ENCODE peak calls at places on chromosomes 7 and 10, in nine cellular contexts. G is fibroblast of lung; N is amygdala; P is type B pancreatic cell; X is mammary epithelial cell; K is fibroblast of pulmonary artery; I is stimulated activated CD8-positive, alpha-beta memory T cell treated with anti-CD3 and anti-CD28 coated beads, Interleukin-12 subunit alpha, Interleukin-12 subunit beta, amount 100 ng/mL, for 1 hour; W is renal cortical epithelial cell; J is cardiac muscle cell. V is an unnamed sample.

GRCh38 chr7:29270579-29270978 is 76.0 kb downstream of the CHN2 start:
- DNase-seq in G (peak), N (no peak), P (no peak), X (no peak), K (peak), I (no peak), W (no peak), J (peak), V (peak)

GRCh38 chr10:77678146-77678545 is 40.5 kb upstream of the KCNMA1 start:
- DNase-seq in G (no peak), N (no peak), P (no peak), X (no peak), K (no peak), I (no peak), W (no peak), J (no peak), V (no peak)

GRCh38 chr10:44995914-44996633 is 4.6 kb upstream of the ZNF22 start:
- DNase-seq in G (no peak), N (no peak), P (no peak), X (no peak), K (peak), I (no peak), W (peak), J (peak), V (peak)

GRCh38 chr7:33946094-33946699 is 40.9 kb downstream of the BMPER start:
- DNase-seq in G (no peak), N (no peak), P (no peak), X (peak), K (no peak), I (no peak), W (no peak), J (no peak), V (no peak)

GRCh38 chr7:35430547-35431153 is 176.8 kb upstream of the TBX20 start:
- DNase-seq in G (no peak), N (no peak), P (no peak), X (peak), K (peak), I (no peak), W (no peak), J (peak), V (no peak)

GRCh38 chr7:53811555-53812079 is 730.6 kb upstream of the VSTM2A start:
- DNase-seq in G (no peak), N (no peak), P (no peak), X (no peak), K (no peak), I (no peak), W (no peak), J (no peak), V (no peak)

GRCh38 chr10:22620140-22620857 is 94.1 kb downstream of the PIP4K2A start:
- DNase-seq in G (peak), N (peak), P (no peak), X (peak), K (peak), I (no peak), W (peak), J (peak), V (peak)

GRCh38 chr7:112930787-112931186 is 140.6 kb upstream of the TMEM168 start:
- DNase-seq in G (peak), N (peak), P (no peak), X (peak), K (peak), I (no peak), W (peak), J (peak), V (peak)

GRCh38 chr10:91860885-91861284 is 48.4 kb downstream of the FGFBP3 start:
- DNase-seq in G (no peak), N (no peak), P (no peak), X (no peak), K (no peak), I (no peak), W (no peak), J (no peak), V (no peak)

GRCh38 chr7:140646931-140647647 is 6.5 kb upstream of the DENND2A start:
- DNase-seq in G (no peak), N (no peak), P (no peak), X (no peak), K (peak), I (peak), W (peak), J (peak), V (peak)

V was measured in mesenchymal stem cell.